ENCODE peak calls at places on chromosomes 13 and 19, in eight cellular contexts. D is psoas muscle; J is fibroblast of lung; K is right cardiac atrium; Q is effector memory CD4-positive, alpha-beta T cell; U is thoracic aorta; Y is spleen; E is tibial artery. G is an unnamed sample.

GRCh38 chr19:44005968-44006367 is 3.2 kb downstream of the ZNF230 start:
- DNase-seq in K (no peak), Q (no peak), E (no peak), Y (no peak), U (no peak), J (peak), D (no peak), G (no peak)

GRCh38 chr19:13001502-13002388 is 6.5 kb downstream of the NFIX start:
- DNase-seq in U (peak), J (peak), K (peak), Y (no peak), Q (no peak), D (peak), E (peak), G (no peak)

GRCh38 chr19:38203197-38203596 is 20.8 kb downstream of the DPF1 start:
- DNase-seq in J (no peak), K (peak), Y (no peak), Q (no peak), D (no peak), U (no peak), E (no peak), G (no peak)

GRCh38 chr19:10872551-10873107 is 1.3 kb downstream of the CARM1 start:
- DNase-seq in J (no peak), Q (no peak), D (no peak), Y (no peak), E (no peak), K (no peak), U (no peak), G (no peak)

GRCh38 chr19:10001899-10002298 is 8.4 kb downstream of the COL5A3 start:
- DNase-seq in E (no peak), Q (no peak), U (no peak), D (peak), Y (no peak), K (peak), J (peak), G (no peak)

GRCh38 chr19:53906211-53907192 is 2.6 kb upstream of the CACNG7 start:
- DNase-seq in K (peak), U (no peak), Q (peak), J (no peak), D (peak), Y (peak), E (no peak), G (no peak)

GRCh38 chr13:51222510-51223283 is 499 bp downstream of the FAM124A start:
- DNase-seq in U (no peak), D (no peak), Q (no peak), Y (no peak), J (no peak), K (no peak), E (no peak), G (no peak)

GRCh38 chr13:44758595-44759221 is 182.6 kb upstream of the TSC22D1 start:
- DNase-seq in J (peak), D (no peak), Q (no peak), Y (no peak), U (no peak), K (no peak), E (no peak), G (peak)

GRCh38 chr19:45428385-45429231 is 4.9 kb upstream of the ERCC1 start:
- DNase-seq in U (no peak), Q (no peak), D (peak), J (peak), E (peak), Y (no peak), K (peak), G (peak)

GRCh38 chr19:4161415-4162077 is 8.1 kb downstream of the CREB3L3 start:
- DNase-seq in K (no peak), Q (no peak), Y (no peak), E (no peak), U (no peak), D (no peak), J (no peak), G (no peak)

GRCh38 chr13:112014857-112015256 is 52.1 kb upstream of the SOX1 start:
- DNase-seq in K (no peak), Y (no peak), D (no peak), Q (no peak), U (no peak), E (no peak), J (no peak), G (no peak)

GRCh38 chr19:40381321-40381720 is 8.7 kb downstream of the HIPK4 start:
- DNase-seq in Y (no peak), U (no peak), K (no peak), D (no peak), J (no peak), Q (no peak), E (no peak), G (no peak)

GRCh38 chr13:31105020-31105800 is 56.5 kb downstream of the HSPH1 start:
- DNase-seq in Y (no peak), E (no peak), K (no peak), Q (no peak), J (peak), D (no peak), U (no peak), G (no peak)

GRCh38 chr13:44238011-44238421 is 135.6 kb upstream of the SERP2 start:
- DNase-seq in E (no peak), U (no peak), Q (no peak), D (no peak), Y (no peak), J (peak), K (no peak), G (no peak)

GRCh38 chr19:38032151-38032550 is 125.1 kb downstream of the SIPA1L3 start:
- DNase-seq in J (no peak), E (no peak), D (no peak), Y (no peak), K (no peak), U (no peak), Q (no peak), G (no peak)

GRCh38 chr19:19543101-19543500 is 5.0 kb downstream of the CILP2 start:
- DNase-seq in J (no peak), Q (no peak), E (no peak), D (no peak), U (no peak), K (peak), Y (no peak), G (no peak)

GRCh38 chr13:33937373-33938087 is 119.6 kb downstream of the RFC3 start:
- DNase-seq in E (no peak), K (no peak), D (no peak), J (no peak), Q (no peak), U (no peak), Y (no peak), G (no peak)

GRCh38 chr19:32676186-32676894 is 692 bp downstream of the RGS9BP start:
- DNase-seq in E (no peak), J (no peak), Y (peak), Q (no peak), U (no peak), K (peak), D (peak), G (no peak)

GRCh38 chr19:37979547-37980082 is 72.6 kb downstream of the SIPA1L3 start:
- DNase-seq in Y (peak), Q (no peak), U (no peak), J (no peak), D (no peak), E (peak), K (no peak), G (no peak)

GRCh38 chr19:14473915-14474578 is 1.1 kb downstream of the PTGER1 start:
- DNase-seq in Q (no peak), U (no peak), K (peak), D (no peak), J (no peak), E (no peak), Y (no peak), G (no peak)

GRCh38 chr19:33780746-33781145 is 15.9 kb upstream of the KCTD15 start:
- DNase-seq in Y (no peak), D (no peak), U (no peak), K (peak), J (no peak), E (no peak), Q (no peak), G (no peak)

GRCh38 chr13:34107814-34108213 is 289.9 kb downstream of the RFC3 start:
- DNase-seq in Y (no peak), K (no peak), E (no peak), U (no peak), D (no peak), Q (no peak), J (peak), G (no peak)

GRCh38 chr19:2969104-2969504 is 8.3 kb upstream of the TLE6 start:
- DNase-seq in U (no peak), K (peak), Q (no peak), J (peak), D (peak), E (no peak), Y (no peak), G (no peak)

GRCh38 chr13:84686973-84687372 is 804.7 kb upstream of the SLITRK1 start:
- DNase-seq in U (no peak), K (no peak), J (no peak), E (no peak), Q (no peak), Y (no peak), D (no peak), G (no peak)

GRCh38 chr13:75908137-75908536 is 272.0 kb downstream of the LMO7 start:
- DNase-seq in J (peak), K (peak), E (no peak), D (peak), Y (no peak), U (no peak), Q (no peak), G (no peak)

GRCh38 chr13:71260246-71260645 is 606.8 kb downstream of the DACH1 start:
- DNase-seq in J (no peak), D (no peak), Q (no peak), K (no peak), Y (no peak), E (no peak), U (no peak), G (no peak)

GRCh38 chr19:18225355-18225701 is 910 bp downstream of the PDE4C start:
- DNase-seq in K (no peak), U (no peak), E (no peak), D (no peak), Q (no peak), J (no peak), Y (no peak), G (no peak)

GRCh38 chr13:29362849-29363604 is 232.5 kb downstream of the SLC7A1 start:
- DNase-seq in E (no peak), K (no peak), U (no peak), Q (no peak), D (no peak), J (peak), Y (no peak), G (peak)

GRCh38 chr19:44939668-44940067 is 2.4 kb upstream of the APOC4 start:
- DNase-seq in Y (no peak), D (no peak), K (no peak), J (no peak), Q (no peak), U (no peak), E (no peak), G (no peak)

GRCh38 chr19:42683917-42684513 is 56.3 kb downstream of the PSG3 start:
- DNase-seq in D (no peak), U (no peak), Y (no peak), E (no peak), K (no peak), J (peak), Q (no peak), G (no peak)

GRCh38 chr19:38389101-38389925 is 816 bp downstream of the SPRED3 start:
- DNase-seq in Y (no peak), D (no peak), J (peak), Q (no peak), E (peak), K (peak), U (peak), G (peak)

GRCh38 chr19:9877775-9878510 is 42.8 kb downstream of the PIN1 start:
- DNase-seq in J (peak), U (no peak), K (no peak), E (no peak), D (no peak), Y (no peak), Q (no peak), G (no peak)

GRCh38 chr19:56821209-56821608 is 19.3 kb downstream of the PEG3 start:
- DNase-seq in Q (no peak), Y (no peak), U (no peak), J (no peak), D (no peak), E (no peak), K (no peak), G (no peak)

GRCh38 chr13:68535329-68535728 is 1305.2 kb upstream of the PCDH9 start:
- DNase-seq in Q (no peak), Y (no peak), K (no peak), J (no peak), E (no peak), U (no peak), D (no peak), G (no peak)

GRCh38 chr13:51794959-51795358 is 9.0 kb downstream of the DHRS12 start:
- DNase-seq in K (no peak), J (no peak), Q (no peak), E (no peak), D (no peak), U (no peak), Y (no peak), G (no peak)

GRCh38 chr13:39159393-39159792 is 121.1 kb downstream of the NHLRC3 start:
- DNase-seq in Q (no peak), E (no peak), K (no peak), D (no peak), J (no peak), U (no peak), Y (no peak), G (no peak)

GRCh38 chr13:27483421-27483820 is 33.1 kb upstream of the MTIF3 start:
- DNase-seq in U (no peak), J (no peak), Y (peak), D (no peak), K (no peak), Q (no peak), E (no peak), G (no peak)

GRCh38 chr13:48654511-48654910 is 782 bp downstream of the CYSLTR2 start:
- DNase-seq in Q (no peak), K (no peak), D (no peak), U (no peak), J (no peak), Y (no peak), E (no peak), G (no peak)
- H3K27ac ChIP-seq in Q (peak), K (no peak), D (no peak), U (no peak), J (no peak), Y (no peak), E (no peak), G (no peak)

GRCh38 chr19:31633014-31633413 is 283.8 kb upstream of the TSHZ3 start:
- DNase-seq in K (no peak), J (no peak), D (no peak), Q (no peak), E (no peak), Y (no peak), U (no peak), G (no peak)
- H3K27ac ChIP-seq in K (no peak), J (no peak), D (no peak), Q (no peak), E (no peak), Y (no peak), U (no peak), G (no peak)

DNA sequence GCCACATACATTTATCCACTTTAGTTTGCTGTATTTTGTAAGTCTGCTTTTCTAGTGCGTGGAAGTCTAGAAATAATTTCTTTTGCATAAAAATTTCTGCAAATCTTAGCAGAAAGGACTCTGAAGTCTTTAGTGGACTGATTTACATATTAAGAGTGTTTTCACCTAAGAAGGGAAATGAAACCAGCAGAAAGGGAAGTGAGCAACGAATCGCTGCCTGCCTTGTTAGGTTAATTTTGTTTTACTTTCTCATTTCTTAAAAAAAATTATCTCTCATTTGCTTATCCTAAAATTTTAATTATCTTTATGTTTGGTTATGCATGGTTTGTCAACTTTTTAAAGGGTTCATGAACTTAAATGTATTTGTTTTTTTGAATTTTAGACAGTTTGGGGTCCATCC is 767 bp upstream of the GPR18 start:
- DNase-seq in E (no peak), Q (no peak), Y (no peak), D (no peak), K (no peak), U (no peak), J (no peak), G (no peak)
- H3K27ac ChIP-seq in E (no peak), Q (peak), Y (peak), D (peak), K (no peak), U (no peak), J (no peak), G (no peak)

GRCh38 chr19:48814895-48815294 is 4.1 kb upstream of the BCAT2 start:
- DNase-seq in D (no peak), U (no peak), Y (no peak), J (no peak), Q (no peak), E (no peak), K (no peak), G (no peak)

GRCh38 chr19:48815870-48816501 is 5.2 kb upstream of the BCAT2 start:
- DNase-seq in K (no peak), Q (no peak), U (no peak), J (no peak), E (no peak), D (no peak), Y (no peak), G (no peak)

GRCh38 chr19:48819366-48819816 is 8.6 kb upstream of the BCAT2 start:
- DNase-seq in U (peak), D (peak), E (peak), J (peak), Q (no peak), Y (no peak), K (peak), G (no peak)

GRCh38 chr19:48818234-48818823 is 7.5 kb upstream of the BCAT2 start:
- DNase-seq in U (no peak), E (no peak), Q (no peak), K (no peak), D (no peak), J (no peak), Y (no peak), G (no peak)

DNA sequence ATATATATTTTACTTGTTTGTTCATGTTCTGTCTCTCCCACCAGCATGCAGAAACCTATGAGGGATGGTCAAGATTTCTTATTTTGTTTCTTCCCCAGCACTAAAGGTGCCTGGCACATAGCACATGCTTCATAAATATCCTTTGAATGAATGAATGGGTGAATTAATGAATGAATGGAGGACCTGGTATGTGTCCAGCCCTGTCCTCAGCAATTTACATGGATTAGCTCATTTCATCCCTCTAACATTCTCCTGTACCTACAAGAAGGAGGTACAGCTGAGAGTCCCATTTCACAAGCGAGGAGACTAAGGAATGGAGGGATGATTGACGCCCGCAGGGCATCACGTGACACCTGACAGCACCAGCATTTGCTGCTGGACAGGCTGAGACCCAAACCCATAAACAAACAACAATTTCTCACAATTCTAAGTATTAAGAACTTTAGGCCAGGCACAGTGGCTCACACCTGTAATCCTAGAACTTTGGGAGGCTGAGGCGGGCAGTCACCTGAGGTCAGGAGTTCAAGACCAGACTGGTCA is 6.8 kb upstream of the BCAT2 start:
- DNase-seq in U (no peak), Y (no peak), E (no peak), K (no peak), D (no peak), J (no peak), Q (no peak), G (no peak)
- H3K27ac ChIP-seq in U (no peak), Y (no peak), E (no peak), K (no peak), D (peak), J (no peak), Q (no peak), G (no peak)

GRCh38 chr19:55069859-55070225 is 5.8 kb upstream of the EPS8L1 start:
- DNase-seq in U (no peak), E (no peak), D (no peak), Q (no peak), J (no peak), Y (no peak), K (no peak), G (no peak)

GRCh38 chr19:55071913-55072312 is 3.8 kb upstream of the EPS8L1 start:
- DNase-seq in J (no peak), Y (no peak), U (no peak), Q (no peak), E (no peak), K (no peak), D (no peak), G (no peak)

GRCh38 chr19:55068803-55069136 is 5.8 kb upstream of the RDH13 start:
- DNase-seq in E (no peak), K (no peak), U (no peak), Y (no peak), D (no peak), Q (no peak), J (no peak), G (no peak)

GRCh38 chr19:55069137-55069858 is 6.3 kb upstream of the RDH13 start:
- DNase-seq in Y (no peak), E (no peak), K (peak), Q (no peak), U (no peak), J (peak), D (peak), G (no peak)

DNA sequence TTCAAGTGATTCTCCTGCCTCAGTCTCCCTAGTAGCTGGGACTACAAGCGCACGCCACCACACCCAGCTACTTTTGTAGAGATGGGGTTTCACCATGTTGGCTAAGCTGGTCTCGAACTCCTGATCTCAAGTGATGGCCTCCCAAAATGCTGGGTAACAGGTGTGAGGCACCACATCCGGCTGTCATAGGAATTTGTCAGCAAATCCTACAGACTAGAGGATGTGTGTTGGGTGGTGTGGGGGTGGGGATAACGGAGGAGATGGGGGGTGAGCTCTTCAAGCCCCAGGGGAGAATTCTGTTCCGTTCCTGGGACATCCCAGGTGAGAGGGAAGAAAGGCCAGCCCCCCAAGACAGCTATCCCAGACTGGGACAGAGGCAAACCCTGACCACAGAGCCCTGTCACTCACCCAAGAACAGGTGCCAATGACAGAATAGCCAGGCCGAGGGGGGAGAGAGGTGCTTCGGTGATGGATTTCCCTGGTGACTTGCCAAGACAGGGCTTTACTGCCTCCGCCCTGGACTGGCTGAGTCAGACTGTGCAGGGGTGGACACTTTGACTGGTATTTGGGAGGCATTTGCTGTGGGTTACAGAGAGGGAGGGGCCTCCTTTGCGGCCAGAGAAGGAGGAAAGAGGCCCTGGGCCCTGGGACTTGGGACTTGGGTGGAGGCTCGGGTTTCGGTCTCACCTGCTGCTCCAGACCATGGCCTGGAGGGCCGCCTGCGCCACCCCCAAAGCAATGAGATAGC is 4.7 kb upstream of the EPS8L1 start:
- DNase-seq in E (no peak), K (peak), Y (no peak), D (no peak), Q (no peak), U (no peak), J (peak), G (no peak)
- H3K27ac ChIP-seq in E (no peak), K (no peak), Y (no peak), D (no peak), Q (no peak), U (no peak), J (no peak), G (no peak)

GRCh38 chr13:46521486-46521885 is 31.5 kb upstream of the LRCH1 start:
- DNase-seq in U (no peak), K (no peak), E (no peak), Y (no peak), D (no peak), J (no peak), Q (no peak), G (no peak)
- H3K27ac ChIP-seq in U (no peak), K (no peak), E (no peak), Y (no peak), D (no peak), J (no peak), Q (no peak), G (no peak)

GRCh38 chr19:6769006-6769637 is 1.9 kb upstream of the SH2D3A start:
- DNase-seq in Y (no peak), U (no peak), K (no peak), Q (no peak), J (peak), D (no peak), E (no peak), G (no peak)
- H3K27ac ChIP-seq in Y (no peak), U (no peak), K (no peak), Q (peak), J (no peak), D (no peak), E (no peak), G (no peak)

GRCh38 chr19:1073956-1074511 is 7.1 kb downstream of the ARHGAP45 start:
- DNase-seq in Y (peak), J (no peak), E (no peak), K (no peak), U (no peak), Q (no peak), D (peak), G (no peak)
- H3K27ac ChIP-seq in Y (peak), J (no peak), E (no peak), K (no peak), U (no peak), Q (peak), D (no peak), G (no peak)

G was measured in SJSA1.